ENCODE peak calls at places on chromosomes 1 and 21, in eight cellular contexts. One of them, this sample, is unnamed.

GRCh38 chr1:46595127-46595526 is 8.9 kb downstream of the MKNK1 start:
- DNase-seq in GM23338: no peak
- DNase-seq in stomach: no peak
- DNase-seq in HCT116: no peak
- DNase-seq in HepG2: no peak
- DNase-seq in spleen: peak
- DNase-seq in breast epithelium: no peak
- DNase-seq in GM12891: no peak
- DNase-seq in this sample: peak

GRCh38 chr1:61244114-61244513 is 161.8 kb downstream of the NFIA start:
- DNase-seq in GM23338: no peak
- DNase-seq in stomach: no peak
- DNase-seq in HCT116: peak
- DNase-seq in HepG2: no peak
- DNase-seq in spleen: no peak
- DNase-seq in breast epithelium: no peak
- DNase-seq in GM12891: no peak
- DNase-seq in this sample: no peak

GRCh38 chr21:35404247-35404646 is 355.1 kb upstream of the RUNX1 start:
- DNase-seq in GM23338: peak
- DNase-seq in stomach: no peak
- DNase-seq in HCT116: no peak
- DNase-seq in HepG2: no peak
- DNase-seq in spleen: no peak
- DNase-seq in breast epithelium: no peak
- DNase-seq in GM12891: no peak
- DNase-seq in this sample: no peak

GRCh38 chr1:31703431-31704260 is at the start of gene COL16A1:
- DNase-seq in GM23338: peak
- DNase-seq in stomach: peak
- DNase-seq in HCT116: no peak
- DNase-seq in HepG2: no peak
- DNase-seq in spleen: peak
- DNase-seq in breast epithelium: peak
- DNase-seq in GM12891: no peak
- DNase-seq in this sample: peak

GRCh38 chr1:180234369-180235076 is 4.5 kb downstream of the LHX4 start:
- DNase-seq in GM23338: peak
- DNase-seq in stomach: no peak
- DNase-seq in HCT116: no peak
- DNase-seq in HepG2: no peak
- DNase-seq in spleen: no peak
- DNase-seq in breast epithelium: no peak
- DNase-seq in GM12891: no peak
- DNase-seq in this sample: peak

GRCh38 chr1:24929876-24930702 is at the start of gene RUNX3:
- DNase-seq in GM23338: peak
- DNase-seq in stomach: peak
- DNase-seq in HCT116: peak
- DNase-seq in HepG2: no peak
- DNase-seq in spleen: peak
- DNase-seq in breast epithelium: peak
- DNase-seq in GM12891: peak
- DNase-seq in this sample: peak

GRCh38 chr1:180845352-180845751 is 67.3 kb upstream of the KIAA1614 start:
- DNase-seq in GM23338: no peak
- DNase-seq in stomach: no peak
- DNase-seq in HCT116: no peak
- DNase-seq in HepG2: no peak
- DNase-seq in spleen: no peak
- DNase-seq in breast epithelium: no peak
- DNase-seq in GM12891: no peak
- DNase-seq in this sample: no peak

GRCh38 chr1:238642231-238642630 is 744.1 kb upstream of the CHRM3 start:
- DNase-seq in GM23338: no peak
- DNase-seq in stomach: no peak
- DNase-seq in HCT116: no peak
- DNase-seq in HepG2: no peak
- DNase-seq in spleen: no peak
- DNase-seq in breast epithelium: no peak
- DNase-seq in GM12891: no peak
- DNase-seq in this sample: no peak

GRCh38 chr21:23921670-23922418 is 1685.4 kb downstream of the MRPL39 start:
- DNase-seq in GM23338: no peak
- DNase-seq in stomach: no peak
- DNase-seq in HCT116: no peak
- DNase-seq in HepG2: no peak
- DNase-seq in spleen: no peak
- DNase-seq in breast epithelium: no peak
- DNase-seq in GM12891: no peak
- DNase-seq in this sample: no peak

GRCh38 chr1:193434319-193434718 is 247.9 kb upstream of the B3GALT2 start:
- DNase-seq in GM23338: no peak
- DNase-seq in stomach: no peak
- DNase-seq in HCT116: no peak
- DNase-seq in HepG2: no peak
- DNase-seq in spleen: no peak
- DNase-seq in breast epithelium: no peak
- DNase-seq in GM12891: no peak
- DNase-seq in this sample: no peak

GRCh38 chr1:51484591-51484990 is 34.5 kb downstream of the EPS15 start:
- DNase-seq in GM23338: no peak
- DNase-seq in stomach: no peak
- DNase-seq in HCT116: no peak
- DNase-seq in HepG2: no peak
- DNase-seq in spleen: no peak
- DNase-seq in breast epithelium: no peak
- DNase-seq in GM12891: no peak
- DNase-seq in this sample: no peak

GRCh38 chr1:157073944-157074685 is 25.5 kb downstream of the ETV3L start:
- DNase-seq in GM23338: peak
- DNase-seq in stomach: peak
- DNase-seq in HCT116: peak
- DNase-seq in HepG2: peak
- DNase-seq in spleen: peak
- DNase-seq in breast epithelium: peak
- DNase-seq in GM12891: no peak
- DNase-seq in this sample: peak

GRCh38 chr1:160097196-160097910 is 1.1 kb downstream of the IGSF8 start:
- DNase-seq in GM23338: no peak
- DNase-seq in stomach: no peak
- DNase-seq in HCT116: no peak
- DNase-seq in HepG2: no peak
- DNase-seq in spleen: peak
- DNase-seq in breast epithelium: no peak
- DNase-seq in GM12891: no peak
- DNase-seq in this sample: no peak

GRCh38 chr1:87450615-87451209 is 122.0 kb downstream of the LMO4 start:
- DNase-seq in GM23338: peak
- DNase-seq in stomach: peak
- DNase-seq in HCT116: no peak
- DNase-seq in HepG2: peak
- DNase-seq in spleen: no peak
- DNase-seq in breast epithelium: no peak
- DNase-seq in GM12891: no peak
- DNase-seq in this sample: peak

GRCh38 chr1:240171907-240172306 is 80.2 kb downstream of the FMN2 start:
- DNase-seq in GM23338: no peak
- DNase-seq in stomach: no peak
- DNase-seq in HCT116: no peak
- DNase-seq in HepG2: no peak
- DNase-seq in spleen: no peak
- DNase-seq in breast epithelium: no peak
- DNase-seq in GM12891: no peak
- DNase-seq in this sample: no peak

DNA sequence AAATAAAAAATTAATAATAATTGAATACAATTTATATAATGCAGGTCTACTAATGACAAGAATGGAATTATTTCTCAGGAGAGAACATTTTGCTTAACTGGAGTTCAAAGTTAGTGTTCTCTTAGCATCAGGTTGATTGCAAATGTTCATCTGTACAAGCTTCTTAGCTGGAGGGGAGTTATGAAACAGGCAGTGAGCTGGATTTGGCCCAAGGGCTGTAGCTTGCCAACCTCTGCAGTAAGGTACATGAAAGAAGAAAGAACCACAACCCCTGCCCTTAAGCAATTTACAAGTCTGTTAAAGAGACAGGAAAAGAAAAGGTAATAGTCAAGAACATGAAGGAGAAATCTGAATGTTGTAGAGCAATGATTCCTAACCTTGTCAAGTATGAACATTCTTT is 17.0 kb downstream of the LPGAT1 start:
- DNase-seq in GM23338: no peak
- DNase-seq in stomach: peak
- DNase-seq in HCT116: no peak
- DNase-seq in HepG2: no peak
- DNase-seq in spleen: no peak
- DNase-seq in breast epithelium: no peak
- DNase-seq in GM12891: no peak
- DNase-seq in this sample: peak
- TF ChIP-seq POLR2AphosphoS5 in GM23338: no peak
- TF ChIP-seq POLR2AphosphoS5 in stomach: no peak
- TF ChIP-seq POLR2AphosphoS5 in HCT116: no peak
- TF ChIP-seq POLR2AphosphoS5 in HepG2: no peak
- TF ChIP-seq POLR2AphosphoS5 in spleen: no peak
- TF ChIP-seq POLR2AphosphoS5 in breast epithelium: no peak
- TF ChIP-seq POLR2AphosphoS5 in GM12891: no peak
- TF ChIP-seq POLR2AphosphoS5 in this sample: no peak

GRCh38 chr1:28910379-28911125 is 3.8 kb upstream of the EPB41 start:
- DNase-seq in GM23338: no peak
- DNase-seq in stomach: peak
- DNase-seq in HCT116: no peak
- DNase-seq in HepG2: no peak
- DNase-seq in spleen: no peak
- DNase-seq in breast epithelium: no peak
- DNase-seq in GM12891: no peak
- DNase-seq in this sample: no peak

GRCh38 chr1:28915036-28915895 is 897 bp downstream of the EPB41 start:
- DNase-seq in GM23338: peak
- DNase-seq in stomach: peak
- DNase-seq in HCT116: no peak
- DNase-seq in HepG2: peak
- DNase-seq in spleen: peak
- DNase-seq in breast epithelium: no peak
- DNase-seq in GM12891: peak
- DNase-seq in this sample: peak

GRCh38 chr1:28913786-28914227 is 562 bp upstream of the EPB41 start:
- DNase-seq in GM23338: no peak
- DNase-seq in stomach: no peak
- DNase-seq in HCT116: no peak
- DNase-seq in HepG2: no peak
- DNase-seq in spleen: no peak
- DNase-seq in breast epithelium: no peak
- DNase-seq in GM12891: no peak
- DNase-seq in this sample: no peak

GRCh38 chr1:28917757-28918118 is 3.4 kb downstream of the EPB41 start:
- DNase-seq in GM23338: no peak
- DNase-seq in stomach: no peak
- DNase-seq in HCT116: no peak
- DNase-seq in HepG2: no peak
- DNase-seq in spleen: no peak
- DNase-seq in breast epithelium: no peak
- DNase-seq in GM12891: no peak
- DNase-seq in this sample: no peak

DNA sequence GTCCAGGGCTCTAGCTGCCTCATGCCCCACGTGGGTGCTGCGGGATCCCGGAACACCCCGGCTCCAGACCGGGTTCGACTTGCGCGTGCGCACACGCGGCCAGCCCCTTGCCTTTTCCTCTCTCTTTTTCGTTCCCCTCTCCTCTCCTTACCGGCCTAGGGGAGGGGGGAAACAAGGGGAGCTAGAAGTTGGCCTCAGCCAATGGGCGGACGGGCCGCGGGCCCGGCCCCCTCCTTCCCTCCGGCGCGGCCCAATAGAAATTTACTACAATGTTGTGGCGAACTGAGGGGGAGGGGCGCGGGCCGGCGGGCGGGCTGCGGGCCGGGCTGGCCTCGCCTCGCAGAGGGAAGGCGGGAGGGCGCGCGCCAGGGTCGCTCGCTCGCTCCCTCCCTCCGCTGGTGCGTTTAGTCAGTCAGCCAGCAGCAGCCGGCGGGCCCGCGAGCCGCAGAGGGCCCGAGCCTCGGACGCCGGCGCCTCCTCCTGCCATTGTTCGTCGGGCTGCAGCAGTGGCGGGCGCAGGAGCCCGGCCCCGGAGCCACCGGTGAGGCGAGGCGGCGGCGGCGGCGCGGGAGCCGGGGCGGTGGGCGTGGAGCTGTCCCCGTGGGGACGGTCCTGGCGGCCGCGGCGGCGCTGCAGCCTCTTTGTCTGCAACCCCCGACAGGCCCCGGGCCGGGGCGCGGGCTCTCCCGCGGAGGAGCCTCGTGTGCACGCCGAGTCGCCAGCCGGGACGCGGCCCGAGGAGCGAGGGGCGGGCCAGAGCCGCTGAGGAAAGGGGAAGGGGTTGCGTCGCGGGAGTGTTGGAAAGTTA is at the start of gene EPB41:
- DNase-seq in GM23338: peak
- DNase-seq in stomach: peak
- DNase-seq in HCT116: peak
- DNase-seq in HepG2: peak
- DNase-seq in spleen: peak
- DNase-seq in breast epithelium: peak
- DNase-seq in GM12891: peak
- DNase-seq in this sample: peak
- TF ChIP-seq POLR2AphosphoS5 in GM23338: peak
- TF ChIP-seq POLR2AphosphoS5 in stomach: peak
- TF ChIP-seq POLR2AphosphoS5 in HCT116: no peak
- TF ChIP-seq POLR2AphosphoS5 in HepG2: no peak
- TF ChIP-seq POLR2AphosphoS5 in spleen: peak
- TF ChIP-seq POLR2AphosphoS5 in breast epithelium: no peak
- TF ChIP-seq POLR2AphosphoS5 in GM12891: no peak
- TF ChIP-seq POLR2AphosphoS5 in this sample: peak

GRCh38 chr1:19333587-19334354 is 21.6 kb downstream of the SLC66A1 start:
- DNase-seq in GM23338: no peak
- DNase-seq in stomach: no peak
- DNase-seq in HCT116: no peak
- DNase-seq in HepG2: no peak
- DNase-seq in spleen: no peak
- DNase-seq in breast epithelium: no peak
- DNase-seq in GM12891: no peak
- DNase-seq in this sample: no peak
- TF ChIP-seq POLR2AphosphoS5 in GM23338: no peak
- TF ChIP-seq POLR2AphosphoS5 in stomach: no peak
- TF ChIP-seq POLR2AphosphoS5 in HCT116: no peak
- TF ChIP-seq POLR2AphosphoS5 in HepG2: no peak
- TF ChIP-seq POLR2AphosphoS5 in spleen: no peak
- TF ChIP-seq POLR2AphosphoS5 in breast epithelium: no peak
- TF ChIP-seq POLR2AphosphoS5 in GM12891: no peak
- TF ChIP-seq POLR2AphosphoS5 in this sample: no peak

GRCh38 chr1:94620345-94621031 is 78.9 kb upstream of the F3 start:
- DNase-seq in GM23338: no peak
- DNase-seq in stomach: no peak
- DNase-seq in HCT116: no peak
- DNase-seq in HepG2: no peak
- DNase-seq in spleen: no peak
- DNase-seq in breast epithelium: peak
- DNase-seq in GM12891: no peak
- DNase-seq in this sample: no peak
- TF ChIP-seq POLR2AphosphoS5 in GM23338: no peak
- TF ChIP-seq POLR2AphosphoS5 in stomach: no peak
- TF ChIP-seq POLR2AphosphoS5 in HCT116: no peak
- TF ChIP-seq POLR2AphosphoS5 in HepG2: no peak
- TF ChIP-seq POLR2AphosphoS5 in spleen: no peak
- TF ChIP-seq POLR2AphosphoS5 in breast epithelium: no peak
- TF ChIP-seq POLR2AphosphoS5 in GM12891: no peak
- TF ChIP-seq POLR2AphosphoS5 in this sample: no peak